ENCODE peak calls at places on chromosomes 13 and 19, in seven cellular contexts. S is lower lobe of right lung, U is neural progenitor cell, N is hepatic stellate cell, I is islet precursor cell, B is NCI-H460, E is iPS-NIHi11. H is an unnamed sample.

GRCh38 chr19:17475541-17476115 is 5.3 kb downstream of the SLC27A1 start:
- DNase-seq in U (no peak), E (no peak), I (no peak), B (peak), S (peak), N (peak), H (no peak)

GRCh38 chr19:38392707-38393308 is 4.3 kb downstream of the SPRED3 start:
- DNase-seq in B (no peak), U (no peak), N (peak), S (no peak), I (no peak), E (no peak), H (no peak)

GRCh38 chr19:36093146-36093662 is 17.7 kb upstream of the OVOL3 start:
- DNase-seq in B (no peak), S (no peak), U (no peak), E (no peak), I (no peak), N (no peak), H (no peak)

GRCh38 chr19:45191324-45191845 is 12.8 kb downstream of the BLOC1S3 start:
- DNase-seq in N (no peak), U (peak), I (no peak), E (no peak), S (no peak), B (no peak), H (no peak)

GRCh38 chr19:6060600-6061391 is 49.5 kb downstream of the RFX2 start:
- DNase-seq in E (no peak), U (peak), I (peak), S (no peak), B (no peak), N (no peak), H (no peak)

GRCh38 chr19:29379257-29379986 is 146.4 kb upstream of the VSTM2B start:
- DNase-seq in B (no peak), I (peak), E (no peak), S (peak), U (no peak), N (no peak), H (no peak)

GRCh38 chr19:12872255-12872654 is 9.0 kb downstream of the DNASE2 start:
- DNase-seq in U (no peak), S (no peak), E (peak), I (no peak), B (no peak), N (no peak), H (no peak)

GRCh38 chr19:4456566-4456842 is 1.1 kb downstream of the UBXN6 start:
- DNase-seq in E (no peak), B (no peak), I (peak), S (peak), U (peak), N (peak), H (peak)

GRCh38 chr13:30464496-30465351 is 1.0 kb downstream of the HMGB1 start:
- DNase-seq in E (peak), I (peak), B (peak), U (peak), N (peak), S (peak), H (peak)

GRCh38 chr13:35906636-35907035 is 224.5 kb downstream of the DCLK1 start:
- DNase-seq in S (no peak), E (no peak), U (no peak), N (no peak), B (no peak), I (no peak), H (no peak)

GRCh38 chr19:38223119-38223523 is 901 bp downstream of the DPF1 start:
- DNase-seq in N (no peak), B (no peak), I (no peak), S (no peak), E (no peak), U (no peak), H (no peak)

GRCh38 chr19:46745521-46746280 is at the start of gene FKRP:
- DNase-seq in N (peak), I (no peak), B (no peak), S (no peak), U (peak), E (peak), H (peak)

GRCh38 chr19:35166100-35167063 is 11.8 kb downstream of the FXYD5 start:
- DNase-seq in E (no peak), U (no peak), B (no peak), S (no peak), N (no peak), I (peak), H (no peak)

GRCh38 chr13:39684531-39685137 is 29.2 kb downstream of the COG6 start:
- DNase-seq in N (no peak), S (no peak), B (peak), E (peak), I (no peak), U (peak), H (no peak)

GRCh38 chr13:111082240-111082639 is 32.9 kb upstream of the ARHGEF7 start:
- DNase-seq in E (no peak), N (no peak), S (no peak), U (no peak), B (no peak), I (no peak), H (no peak)

GRCh38 chr19:27870293-27870692 is 1342.7 kb downstream of the UQCRFS1 start:
- DNase-seq in E (no peak), U (no peak), S (no peak), N (no peak), B (no peak), I (no peak), H (no peak)

GRCh38 chr19:50497030-50497420 is 14.0 kb downstream of the JOSD2 start:
- DNase-seq in U (no peak), B (no peak), S (peak), E (no peak), I (no peak), N (no peak), H (no peak)

GRCh38 chr19:33532859-33533455 is 11.4 kb upstream of the PEPD start:
- DNase-seq in B (no peak), E (peak), N (no peak), U (peak), S (no peak), I (no peak), H (no peak)

GRCh38 chr19:16940626-16941025 is 51.8 kb downstream of the F2RL3 start:
- DNase-seq in B (no peak), S (no peak), E (no peak), I (no peak), N (no peak), U (no peak), H (no peak)

GRCh38 chr13:84831666-84832657 is 949.7 kb upstream of the SLITRK1 start:
- DNase-seq in E (no peak), B (no peak), U (no peak), N (no peak), S (no peak), I (no peak), H (no peak)

GRCh38 chr19:10044390-10044789 is 31.1 kb downstream of the RDH8 start:
- DNase-seq in U (no peak), S (no peak), E (peak), N (no peak), B (no peak), I (no peak), H (no peak)

GRCh38 chr19:43901395-43902390 is 33.4 kb downstream of the ZNF45 start:
- DNase-seq in B (no peak), S (peak), I (peak), U (peak), N (peak), E (peak), H (peak)

GRCh38 chr13:23743269-23743668 is 145.9 kb downstream of the MIPEP start:
- DNase-seq in U (no peak), S (no peak), N (no peak), I (no peak), E (no peak), B (no peak), H (no peak)

GRCh38 chr13:39370048-39370447 is 232.9 kb downstream of the LHFPL6 start:
- DNase-seq in I (no peak), N (no peak), B (no peak), U (no peak), E (no peak), S (no peak), H (no peak)

GRCh38 chr19:45769054-45769782 is at the start of gene SIX5:
- DNase-seq in S (peak), E (peak), I (peak), B (peak), N (peak), U (peak), H (peak)

GRCh38 chr19:17285415-17286135 is 3.9 kb downstream of the ANKLE1 start:
- DNase-seq in U (no peak), B (no peak), I (peak), S (no peak), E (no peak), N (no peak), H (no peak)

GRCh38 chr13:37869756-37870488 is at the start of gene TRPC4:
- DNase-seq in B (peak), S (peak), U (peak), N (peak), I (peak), E (peak), H (peak)

GRCh38 chr13:64165826-64166225 is 2750.2 kb upstream of the PCDH20 start:
- DNase-seq in B (no peak), I (no peak), S (no peak), U (no peak), E (no peak), N (no peak), H (no peak)

GRCh38 chr19:44625531-44626066 is 12.2 kb downstream of the IGSF23 start:
- DNase-seq in S (no peak), I (no peak), U (no peak), B (no peak), N (no peak), E (no peak), H (no peak)

GRCh38 chr19:5293607-5294089 is 47.0 kb downstream of the PTPRS start:
- DNase-seq in N (peak), I (peak), U (peak), B (no peak), S (no peak), E (peak), H (peak)

GRCh38 chr19:1067341-1068103 is 555 bp downstream of the ARHGAP45 start:
- DNase-seq in B (no peak), N (no peak), S (peak), E (no peak), U (no peak), I (no peak), H (no peak)

GRCh38 chr19:4806384-4806783 is 14.8 kb downstream of the FEM1A start:
- DNase-seq in B (no peak), I (no peak), S (no peak), E (no peak), N (no peak), U (no peak), H (no peak)

GRCh38 chr13:93951153-93951552 is 528.3 kb downstream of the DCT start:
- DNase-seq in E (no peak), B (no peak), U (no peak), S (no peak), N (peak), I (no peak), H (no peak)

GRCh38 chr13:33119022-33119735 is 103.0 kb downstream of the KL start:
- DNase-seq in S (no peak), U (no peak), E (no peak), N (no peak), I (no peak), B (no peak), H (no peak)